ENCODE peak calls at places on chromosomes 13 and 19, in ten cellular contexts. One of them, this sample, is unnamed.

GRCh38 chr13:39051157-39051556 is 12.9 kb downstream of the NHLRC3 start:
- DNase-seq in pons: peak; percentile 89
- DNase-seq in lower leg skin: no peak
- DNase-seq in skeletal muscle cell: peak; percentile 6
- DNase-seq in HFFc6: peak; percentile 43
- DNase-seq in OCI-M1: peak; percentile 72
- DNase-seq in SJSA1: no peak
- DNase-seq in ecto neural progenitor cell: no peak
- DNase-seq in psoas muscle: no peak
- DNase-seq in activated CD4-positive, alpha-beta T cell treated with anti-CD3 and anti-CD28 coated beads, Interleukin-2, amount 10 ng/mL, durations not matched to agents 24 days and 14 days: no peak
- DNase-seq in this sample: no peak

GRCh38 chr19:55075366-55075998 is at the start of gene EPS8L1:
- DNase-seq in pons: no peak
- DNase-seq in lower leg skin: no peak
- DNase-seq in skeletal muscle cell: no peak
- DNase-seq in HFFc6: no peak
- DNase-seq in OCI-M1: peak; percentile 18
- DNase-seq in SJSA1: no peak
- DNase-seq in ecto neural progenitor cell: no peak
- DNase-seq in psoas muscle: no peak
- DNase-seq in activated CD4-positive, alpha-beta T cell treated with anti-CD3 and anti-CD28 coated beads, Interleukin-2, amount 10 ng/mL, durations not matched to agents 24 days and 14 days: no peak
- DNase-seq in this sample: no peak

GRCh38 chr19:14091086-14091884 is 734 bp upstream of the SAMD1 start:
- DNase-seq in pons: no peak
- DNase-seq in lower leg skin: no peak
- DNase-seq in skeletal muscle cell: no peak
- DNase-seq in HFFc6: peak; percentile 43
- DNase-seq in OCI-M1: peak; percentile 100
- DNase-seq in SJSA1: peak; percentile 57
- DNase-seq in ecto neural progenitor cell: peak; percentile 87
- DNase-seq in psoas muscle: no peak
- DNase-seq in activated CD4-positive, alpha-beta T cell treated with anti-CD3 and anti-CD28 coated beads, Interleukin-2, amount 10 ng/mL, durations not matched to agents 24 days and 14 days: peak; percentile 94
- DNase-seq in this sample: no peak

GRCh38 chr19:51123381-51124186 is 1.1 kb upstream of the SIGLEC9 start:
- DNase-seq in pons: no peak
- DNase-seq in lower leg skin: no peak
- DNase-seq in skeletal muscle cell: no peak
- DNase-seq in HFFc6: no peak
- DNase-seq in OCI-M1: no peak
- DNase-seq in SJSA1: no peak
- DNase-seq in ecto neural progenitor cell: no peak
- DNase-seq in psoas muscle: no peak
- DNase-seq in activated CD4-positive, alpha-beta T cell treated with anti-CD3 and anti-CD28 coated beads, Interleukin-2, amount 10 ng/mL, durations not matched to agents 24 days and 14 days: peak; percentile 85
- DNase-seq in this sample: no peak

GRCh38 chr19:10206226-10206873 is 11.6 kb upstream of the DNMT1 start:
- DNase-seq in pons: no peak
- DNase-seq in lower leg skin: no peak
- DNase-seq in skeletal muscle cell: no peak
- DNase-seq in HFFc6: peak; percentile 33
- DNase-seq in OCI-M1: no peak
- DNase-seq in SJSA1: peak; percentile 66
- DNase-seq in ecto neural progenitor cell: no peak
- DNase-seq in psoas muscle: no peak
- DNase-seq in activated CD4-positive, alpha-beta T cell treated with anti-CD3 and anti-CD28 coated beads, Interleukin-2, amount 10 ng/mL, durations not matched to agents 24 days and 14 days: no peak
- DNase-seq in this sample: no peak

GRCh38 chr19:19515764-19516519 is at the start of gene NDUFA13:
- DNase-seq in pons: peak; percentile 92
- DNase-seq in lower leg skin: peak; percentile 99
- DNase-seq in skeletal muscle cell: peak; percentile 65
- DNase-seq in HFFc6: peak; percentile 87
- DNase-seq in OCI-M1: peak; percentile 100
- DNase-seq in SJSA1: peak; percentile 92
- DNase-seq in ecto neural progenitor cell: peak; percentile 96
- DNase-seq in psoas muscle: peak; percentile 93
- DNase-seq in activated CD4-positive, alpha-beta T cell treated with anti-CD3 and anti-CD28 coated beads, Interleukin-2, amount 10 ng/mL, durations not matched to agents 24 days and 14 days: peak; percentile 99
- DNase-seq in this sample: peak; percentile 93

GRCh38 chr13:19157461-19157860 is 24.2 kb downstream of the TUBA3C start:
- DNase-seq in pons: no peak
- DNase-seq in lower leg skin: peak; percentile 26
- DNase-seq in skeletal muscle cell: no peak
- DNase-seq in HFFc6: no peak
- DNase-seq in OCI-M1: no peak
- DNase-seq in SJSA1: no peak
- DNase-seq in ecto neural progenitor cell: no peak
- DNase-seq in psoas muscle: no peak
- DNase-seq in activated CD4-positive, alpha-beta T cell treated with anti-CD3 and anti-CD28 coated beads, Interleukin-2, amount 10 ng/mL, durations not matched to agents 24 days and 14 days: no peak
- DNase-seq in this sample: no peak

GRCh38 chr19:22935151-22935550 is 67.8 kb downstream of the ZNF728 start:
- DNase-seq in pons: no peak
- DNase-seq in lower leg skin: no peak
- DNase-seq in skeletal muscle cell: no peak
- DNase-seq in HFFc6: no peak
- DNase-seq in OCI-M1: no peak
- DNase-seq in SJSA1: no peak
- DNase-seq in ecto neural progenitor cell: no peak
- DNase-seq in psoas muscle: no peak
- DNase-seq in activated CD4-positive, alpha-beta T cell treated with anti-CD3 and anti-CD28 coated beads, Interleukin-2, amount 10 ng/mL, durations not matched to agents 24 days and 14 days: no peak
- DNase-seq in this sample: no peak

GRCh38 chr13:107124129-107124718 is 556.3 kb upstream of the ARGLU1 start:
- DNase-seq in pons: peak; percentile 33
- DNase-seq in lower leg skin: no peak
- DNase-seq in skeletal muscle cell: no peak
- DNase-seq in HFFc6: no peak
- DNase-seq in OCI-M1: peak; percentile 70
- DNase-seq in SJSA1: no peak
- DNase-seq in ecto neural progenitor cell: no peak
- DNase-seq in psoas muscle: no peak
- DNase-seq in activated CD4-positive, alpha-beta T cell treated with anti-CD3 and anti-CD28 coated beads, Interleukin-2, amount 10 ng/mL, durations not matched to agents 24 days and 14 days: no peak
- DNase-seq in this sample: no peak

GRCh38 chr13:44068169-44068568 is 188.5 kb downstream of the LACC1 start:
- DNase-seq in pons: no peak
- DNase-seq in lower leg skin: no peak
- DNase-seq in skeletal muscle cell: peak; percentile 39
- DNase-seq in HFFc6: peak; percentile 61
- DNase-seq in OCI-M1: no peak
- DNase-seq in SJSA1: no peak
- DNase-seq in ecto neural progenitor cell: no peak
- DNase-seq in psoas muscle: no peak
- DNase-seq in activated CD4-positive, alpha-beta T cell treated with anti-CD3 and anti-CD28 coated beads, Interleukin-2, amount 10 ng/mL, durations not matched to agents 24 days and 14 days: no peak
- DNase-seq in this sample: no peak

GRCh38 chr19:43570174-43570791 is 5.0 kb downstream of the XRCC1 start:
- DNase-seq in pons: no peak
- DNase-seq in lower leg skin: no peak
- DNase-seq in skeletal muscle cell: no peak
- DNase-seq in HFFc6: no peak
- DNase-seq in OCI-M1: no peak
- DNase-seq in SJSA1: no peak
- DNase-seq in ecto neural progenitor cell: no peak
- DNase-seq in psoas muscle: no peak
- DNase-seq in activated CD4-positive, alpha-beta T cell treated with anti-CD3 and anti-CD28 coated beads, Interleukin-2, amount 10 ng/mL, durations not matched to agents 24 days and 14 days: no peak
- DNase-seq in this sample: no peak

GRCh38 chr19:28633223-28634030 is 579.5 kb downstream of the UQCRFS1 start:
- DNase-seq in pons: peak; percentile 40
- DNase-seq in lower leg skin: no peak
- DNase-seq in skeletal muscle cell: peak; percentile 56
- DNase-seq in HFFc6: peak; percentile 1
- DNase-seq in OCI-M1: peak; percentile 92
- DNase-seq in SJSA1: no peak
- DNase-seq in ecto neural progenitor cell: peak; percentile 75
- DNase-seq in psoas muscle: peak; percentile 41
- DNase-seq in activated CD4-positive, alpha-beta T cell treated with anti-CD3 and anti-CD28 coated beads, Interleukin-2, amount 10 ng/mL, durations not matched to agents 24 days and 14 days: peak; percentile 89
- DNase-seq in this sample: peak; percentile 78

GRCh38 chr13:31909889-31910551 is 121.6 kb upstream of the FRY start:
- DNase-seq in pons: peak; percentile 61
- DNase-seq in lower leg skin: no peak
- DNase-seq in skeletal muscle cell: no peak
- DNase-seq in HFFc6: peak; percentile 63
- DNase-seq in OCI-M1: peak; percentile 67
- DNase-seq in SJSA1: no peak
- DNase-seq in ecto neural progenitor cell: no peak
- DNase-seq in psoas muscle: no peak
- DNase-seq in activated CD4-positive, alpha-beta T cell treated with anti-CD3 and anti-CD28 coated beads, Interleukin-2, amount 10 ng/mL, durations not matched to agents 24 days and 14 days: peak; percentile 86
- DNase-seq in this sample: peak; percentile 32

This sample was measured in NT2/D1.